ENCODE peak calls at places on chromosome 9, in six cellular contexts. V is body of pancreas, S is stomach, E is B cell, O is mucosa of descending colon, Z is endothelial cell of umbilical vein. R is an unnamed sample.

GRCh38 chr9:32783168-32783891 is at the start of gene TMEM215:
- DNase-seq in E (no peak), S (no peak), O (no peak), V (no peak), Z (no peak), R (no peak)

GRCh38 chr9:95438958-95439357 is 77.8 kb downstream of the PTCH1 start:
- DNase-seq in O (no peak), S (no peak), E (no peak), V (no peak), Z (no peak), R (no peak)

GRCh38 chr9:78905387-78905786 is 608.5 kb downstream of the PSAT1 start:
- DNase-seq in E (no peak), O (no peak), V (no peak), Z (no peak), S (no peak), R (no peak)

GRCh38 chr9:70601000-70601929 is 186.8 kb upstream of the KLF9 start:
- DNase-seq in V (peak), O (peak), Z (peak), E (no peak), S (peak), R (no peak)

GRCh38 chr9:33800886-33801285 is 5.5 kb downstream of the PRSS3 start:
- DNase-seq in E (no peak), Z (peak), O (no peak), S (no peak), V (peak), R (no peak)

GRCh38 chr9:103372828-103373227 is 377.7 kb downstream of the CYLC2 start:
- DNase-seq in O (peak), Z (no peak), S (no peak), V (no peak), E (no peak), R (no peak)

GRCh38 chr9:20671635-20672034 is 12.4 kb upstream of the FOCAD start:
- DNase-seq in O (no peak), S (no peak), E (no peak), V (no peak), Z (no peak), R (no peak)

GRCh38 chr9:126894052-126894603 is 20.5 kb upstream of the RALGPS1 start:
- DNase-seq in Z (no peak), S (no peak), V (no peak), O (no peak), E (no peak), R (no peak)

GRCh38 chr9:137575382-137575724 is 3.4 kb downstream of the DPH7 start:
- DNase-seq in S (no peak), E (no peak), O (no peak), V (no peak), Z (no peak), R (peak)

GRCh38 chr9:125617087-125617486 is 89.9 kb downstream of the MAPKAP1 start:
- DNase-seq in E (no peak), V (no peak), O (no peak), Z (no peak), S (no peak), R (no peak)

GRCh38 chr9:122367065-122367464 is 3.8 kb upstream of the PTGS1 start:
- DNase-seq in E (no peak), O (no peak), Z (no peak), V (no peak), S (no peak), R (no peak)

GRCh38 chr9:132312426-132312825 is 42.4 kb downstream of the SETX start:
- DNase-seq in V (no peak), S (no peak), E (no peak), Z (no peak), O (no peak), R (no peak)

GRCh38 chr9:132309056-132309455 is 45.7 kb downstream of the SETX start:
- DNase-seq in Z (no peak), V (no peak), O (no peak), E (no peak), S (no peak), R (no peak)

GRCh38 chr9:132311978-132312377 is 42.8 kb downstream of the SETX start:
- DNase-seq in E (no peak), V (no peak), Z (no peak), O (no peak), S (no peak), R (no peak)

GRCh38 chr9:132312873-132313272 is 41.9 kb downstream of the SETX start:
- DNase-seq in O (no peak), Z (no peak), V (no peak), E (no peak), S (no peak), R (no peak)
- TF ChIP-seq CTCF in O (no peak), Z (no peak), V (no peak), E (no peak), S (no peak), R (no peak)

DNA sequence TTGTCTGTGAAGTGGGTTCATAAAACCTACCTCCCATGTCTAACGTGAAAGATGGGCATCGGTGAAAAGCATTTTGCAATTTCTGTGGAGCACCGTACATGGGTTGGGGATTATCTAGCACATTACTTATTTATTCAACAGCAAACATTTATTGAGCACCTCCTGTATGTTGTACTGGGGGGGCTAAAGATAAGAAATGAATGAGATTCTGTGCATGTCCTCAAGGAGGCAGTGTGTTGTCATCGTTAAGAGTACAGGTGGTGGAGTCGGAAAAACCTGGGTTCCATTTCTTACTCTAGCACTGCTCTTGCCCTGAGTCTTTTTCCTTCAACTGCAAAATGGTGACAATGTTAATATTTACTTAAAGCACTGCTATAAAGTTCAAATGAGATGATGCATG is 30.4 kb upstream of the DENND1A start:
- DNase-seq in V (no peak), E (no peak), O (no peak), Z (no peak), S (no peak), R (no peak)
- TF ChIP-seq CTCF in V (no peak), E (no peak), O (no peak), Z (no peak), S (no peak), R (peak)

GRCh38 chr9:98520221-98520920 is 188.4 kb downstream of the GABBR2 start:
- DNase-seq in S (no peak), E (no peak), Z (peak), O (no peak), V (no peak), R (no peak)

GRCh38 chr9:98519641-98520040 is 189.1 kb downstream of the GABBR2 start:
- DNase-seq in Z (no peak), V (no peak), S (no peak), O (no peak), E (no peak), R (no peak)

GRCh38 chr9:98522487-98522886 is 186.2 kb downstream of the GABBR2 start:
- DNase-seq in E (no peak), V (no peak), S (no peak), Z (peak), O (no peak), R (no peak)

GRCh38 chr9:98521141-98521540 is 187.6 kb downstream of the GABBR2 start:
- DNase-seq in Z (peak), E (no peak), O (no peak), V (no peak), S (no peak), R (no peak)

GRCh38 chr9:98523231-98523901 is 185.4 kb downstream of the GABBR2 start:
- DNase-seq in V (no peak), O (no peak), Z (peak), S (no peak), E (no peak), R (no peak)
- TF ChIP-seq CTCF in V (no peak), O (no peak), Z (peak), S (no peak), E (no peak), R (no peak)

GRCh38 chr9:118809160-118809625 is 560.0 kb downstream of the BRINP1 start:
- DNase-seq in E (no peak), S (no peak), Z (no peak), O (no peak), V (peak), R (no peak)
- TF ChIP-seq CTCF in E (no peak), S (no peak), Z (no peak), O (no peak), V (no peak), R (no peak)

DNA sequence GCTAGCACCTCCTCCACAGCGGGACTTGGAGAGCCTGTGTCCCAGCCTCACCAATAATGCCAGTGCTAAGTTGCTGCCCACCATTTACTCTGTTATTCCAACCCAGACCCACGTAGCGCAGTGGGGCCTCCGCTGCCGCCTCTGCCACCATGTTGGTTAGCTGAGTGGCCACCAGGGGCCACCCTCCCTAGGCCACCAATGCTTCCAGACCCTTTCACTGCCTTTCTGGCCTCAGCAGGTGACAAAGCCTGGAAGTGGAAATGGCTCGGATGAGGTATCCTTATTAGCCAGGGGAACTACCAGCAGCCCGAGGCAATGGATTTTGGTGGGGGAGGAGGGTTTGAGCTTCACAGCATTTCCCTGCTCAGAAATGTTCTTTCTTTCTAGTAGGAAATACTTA is 110.1 kb downstream of the OSTF1 start:
- DNase-seq in E (no peak), Z (no peak), S (no peak), O (no peak), V (no peak), R (no peak)
- TF ChIP-seq CTCF in E (no peak), Z (no peak), S (no peak), O (no peak), V (no peak), R (no peak)